ENCODE peak calls at places on chromosomes 3 and 15, in eight cellular contexts. One of them, this sample, is unnamed.

GRCh38 chr15:31598620-31599019 is 272.0 kb downstream of the KLF13 start:
- DNase-seq in CD8-positive, alpha-beta T cell: no peak
- DNase-seq in upper lobe of right lung: peak
- DNase-seq in vagina: no peak
- DNase-seq in lower lobe of right lung: peak
- DNase-seq in psoas muscle: no peak
- DNase-seq in HCT116: no peak
- DNase-seq in HL-60: no peak
- DNase-seq in this sample: peak

GRCh38 chr15:56537881-56538280 is 72.9 kb upstream of the MNS1 start:
- DNase-seq in CD8-positive, alpha-beta T cell: peak
- DNase-seq in upper lobe of right lung: peak
- DNase-seq in vagina: no peak
- DNase-seq in lower lobe of right lung: peak
- DNase-seq in psoas muscle: peak
- DNase-seq in HCT116: no peak
- DNase-seq in HL-60: peak
- DNase-seq in this sample: peak

GRCh38 chr3:113183748-113184661 is 27.4 kb upstream of the BOC start:
- DNase-seq in CD8-positive, alpha-beta T cell: no peak
- DNase-seq in upper lobe of right lung: no peak
- DNase-seq in vagina: no peak
- DNase-seq in lower lobe of right lung: no peak
- DNase-seq in psoas muscle: no peak
- DNase-seq in HCT116: no peak
- DNase-seq in HL-60: no peak
- DNase-seq in this sample: no peak

GRCh38 chr3:112654979-112655378 is 14.0 kb upstream of the CCDC80 start:
- DNase-seq in CD8-positive, alpha-beta T cell: no peak
- DNase-seq in upper lobe of right lung: no peak
- DNase-seq in vagina: no peak
- DNase-seq in lower lobe of right lung: no peak
- DNase-seq in psoas muscle: no peak
- DNase-seq in HCT116: no peak
- DNase-seq in HL-60: no peak
- DNase-seq in this sample: no peak

GRCh38 chr15:44427756-44428724 is 611 bp downstream of the CTDSPL2 start:
- DNase-seq in CD8-positive, alpha-beta T cell: no peak
- DNase-seq in upper lobe of right lung: no peak
- DNase-seq in vagina: no peak
- DNase-seq in lower lobe of right lung: no peak
- DNase-seq in psoas muscle: no peak
- DNase-seq in HCT116: peak
- DNase-seq in HL-60: no peak
- DNase-seq in this sample: no peak

GRCh38 chr3:142211034-142211433 is 14.4 kb downstream of the GK5 start:
- DNase-seq in CD8-positive, alpha-beta T cell: no peak
- DNase-seq in upper lobe of right lung: no peak
- DNase-seq in vagina: no peak
- DNase-seq in lower lobe of right lung: no peak
- DNase-seq in psoas muscle: no peak
- DNase-seq in HCT116: no peak
- DNase-seq in HL-60: no peak
- DNase-seq in this sample: no peak

GRCh38 chr15:49308686-49309085 is 114.4 kb upstream of the FGF7 start:
- DNase-seq in CD8-positive, alpha-beta T cell: no peak
- DNase-seq in upper lobe of right lung: no peak
- DNase-seq in vagina: no peak
- DNase-seq in lower lobe of right lung: no peak
- DNase-seq in psoas muscle: no peak
- DNase-seq in HCT116: no peak
- DNase-seq in HL-60: no peak
- DNase-seq in this sample: no peak

GRCh38 chr3:193869221-193870201 is 266.4 kb upstream of the HES1 start:
- DNase-seq in CD8-positive, alpha-beta T cell: no peak
- DNase-seq in upper lobe of right lung: no peak
- DNase-seq in vagina: no peak
- DNase-seq in lower lobe of right lung: no peak
- DNase-seq in psoas muscle: no peak
- DNase-seq in HCT116: peak
- DNase-seq in HL-60: no peak
- DNase-seq in this sample: peak

GRCh38 chr3:192879346-192880031 is 38.2 kb downstream of the MB21D2 start:
- DNase-seq in CD8-positive, alpha-beta T cell: no peak
- DNase-seq in upper lobe of right lung: no peak
- DNase-seq in vagina: no peak
- DNase-seq in lower lobe of right lung: no peak
- DNase-seq in psoas muscle: no peak
- DNase-seq in HCT116: peak
- DNase-seq in HL-60: no peak
- DNase-seq in this sample: peak

GRCh38 chr3:16249336-16249735 is 15.4 kb downstream of the DPH3 start:
- DNase-seq in CD8-positive, alpha-beta T cell: no peak
- DNase-seq in upper lobe of right lung: no peak
- DNase-seq in vagina: no peak
- DNase-seq in lower lobe of right lung: no peak
- DNase-seq in psoas muscle: no peak
- DNase-seq in HCT116: peak
- DNase-seq in HL-60: no peak
- DNase-seq in this sample: no peak

GRCh38 chr15:67639591-67639990 is 97.1 kb downstream of the MAP2K5 start:
- DNase-seq in CD8-positive, alpha-beta T cell: no peak
- DNase-seq in upper lobe of right lung: no peak
- DNase-seq in vagina: no peak
- DNase-seq in lower lobe of right lung: no peak
- DNase-seq in psoas muscle: no peak
- DNase-seq in HCT116: no peak
- DNase-seq in HL-60: no peak
- DNase-seq in this sample: no peak

GRCh38 chr3:42498791-42499477 is 3.5 kb upstream of the VIPR1 start:
- DNase-seq in CD8-positive, alpha-beta T cell: peak
- DNase-seq in upper lobe of right lung: peak
- DNase-seq in vagina: peak
- DNase-seq in lower lobe of right lung: no peak
- DNase-seq in psoas muscle: no peak
- DNase-seq in HCT116: no peak
- DNase-seq in HL-60: no peak
- DNase-seq in this sample: peak

GRCh38 chr15:60370105-60370803 is 27.5 kb downstream of the ANXA2 start:
- DNase-seq in CD8-positive, alpha-beta T cell: no peak
- DNase-seq in upper lobe of right lung: no peak
- DNase-seq in vagina: no peak
- DNase-seq in lower lobe of right lung: no peak
- DNase-seq in psoas muscle: no peak
- DNase-seq in HCT116: no peak
- DNase-seq in HL-60: no peak
- DNase-seq in this sample: no peak

GRCh38 chr3:69052567-69052898 is 400 bp upstream of the TMF1 start:
- DNase-seq in CD8-positive, alpha-beta T cell: no peak
- DNase-seq in upper lobe of right lung: no peak
- DNase-seq in vagina: no peak
- DNase-seq in lower lobe of right lung: no peak
- DNase-seq in psoas muscle: no peak
- DNase-seq in HCT116: no peak
- DNase-seq in HL-60: no peak
- DNase-seq in this sample: no peak
- H3K4me3 ChIP-seq in CD8-positive, alpha-beta T cell: peak
- H3K4me3 ChIP-seq in upper lobe of right lung: peak
- H3K4me3 ChIP-seq in vagina: peak
- H3K4me3 ChIP-seq in lower lobe of right lung: peak
- H3K4me3 ChIP-seq in psoas muscle: peak
- H3K4me3 ChIP-seq in HCT116: peak
- H3K4me3 ChIP-seq in HL-60: peak
- H3K4me3 ChIP-seq in this sample: peak

GRCh38 chr3:197597335-197597734 is 41.6 kb upstream of the BDH1 start:
- DNase-seq in CD8-positive, alpha-beta T cell: no peak
- DNase-seq in upper lobe of right lung: no peak
- DNase-seq in vagina: no peak
- DNase-seq in lower lobe of right lung: no peak
- DNase-seq in psoas muscle: no peak
- DNase-seq in HCT116: no peak
- DNase-seq in HL-60: no peak
- DNase-seq in this sample: no peak
- H3K27ac ChIP-seq in CD8-positive, alpha-beta T cell: no peak
- H3K27ac ChIP-seq in upper lobe of right lung: no peak
- H3K27ac ChIP-seq in vagina: no peak
- H3K27ac ChIP-seq in lower lobe of right lung: no peak
- H3K27ac ChIP-seq in psoas muscle: no peak
- H3K27ac ChIP-seq in HCT116: no peak
- H3K27ac ChIP-seq in HL-60: no peak
- H3K27ac ChIP-seq in this sample: no peak

DNA sequence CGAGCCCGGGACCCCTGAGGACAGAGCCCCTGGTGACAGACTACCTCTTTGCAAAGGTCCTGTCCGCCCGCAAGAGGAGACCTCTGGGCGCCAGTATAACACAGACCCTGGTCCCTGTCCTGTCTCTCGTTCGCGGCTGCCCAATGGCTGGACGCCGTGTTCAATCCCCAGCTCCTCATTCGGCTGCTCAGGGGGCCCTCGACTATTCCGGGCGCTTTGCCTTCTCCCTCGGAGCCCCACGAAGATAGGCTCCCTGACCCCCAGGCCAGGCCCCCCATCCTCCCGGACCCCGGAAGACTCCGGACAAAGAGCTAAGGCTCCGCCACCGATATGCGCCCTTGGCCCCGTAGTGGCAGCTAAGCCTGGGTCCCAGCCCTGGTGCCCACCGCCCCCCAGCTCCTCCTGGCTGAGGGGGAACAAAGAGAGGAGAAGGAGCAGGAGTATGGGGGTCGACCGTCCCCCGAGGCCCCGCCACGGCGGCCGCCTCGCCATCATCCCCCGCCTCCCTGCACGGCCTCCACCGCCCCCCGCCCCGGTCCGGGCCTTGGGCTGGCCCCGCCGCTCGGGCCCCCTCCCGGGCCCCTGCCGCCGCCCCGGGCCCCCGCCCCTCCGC is 440 bp downstream of the CELSR3 start:
- DNase-seq in CD8-positive, alpha-beta T cell: no peak
- DNase-seq in upper lobe of right lung: no peak
- DNase-seq in vagina: no peak
- DNase-seq in lower lobe of right lung: no peak
- DNase-seq in psoas muscle: no peak
- DNase-seq in HCT116: no peak
- DNase-seq in HL-60: no peak
- DNase-seq in this sample: no peak
- H3K4me3 ChIP-seq in CD8-positive, alpha-beta T cell: no peak
- H3K4me3 ChIP-seq in upper lobe of right lung: no peak
- H3K4me3 ChIP-seq in vagina: peak
- H3K4me3 ChIP-seq in lower lobe of right lung: no peak
- H3K4me3 ChIP-seq in psoas muscle: no peak
- H3K4me3 ChIP-seq in HCT116: no peak
- H3K4me3 ChIP-seq in HL-60: peak
- H3K4me3 ChIP-seq in this sample: peak

DNA sequence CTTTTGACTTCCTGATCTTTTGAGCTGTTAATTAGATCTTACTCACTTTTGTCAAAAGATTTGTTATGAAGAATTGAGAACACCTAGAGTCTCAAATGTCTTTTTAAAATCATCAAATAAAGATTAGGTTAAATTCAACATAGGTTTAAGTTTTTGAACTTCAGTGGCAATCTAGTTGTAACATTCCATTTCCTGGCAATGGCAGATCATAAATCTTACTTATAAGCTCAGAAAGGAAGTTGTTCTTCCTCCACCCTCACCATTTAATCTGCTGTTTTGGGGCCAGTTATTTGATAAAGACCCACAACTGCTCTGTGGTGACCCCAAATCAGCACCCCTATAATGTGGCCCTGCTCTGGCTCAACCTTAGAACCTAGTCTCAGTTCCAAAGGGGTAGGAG is 103.3 kb upstream of the RASGRP1 start:
- DNase-seq in CD8-positive, alpha-beta T cell: no peak
- DNase-seq in upper lobe of right lung: no peak
- DNase-seq in vagina: no peak
- DNase-seq in lower lobe of right lung: no peak
- DNase-seq in psoas muscle: no peak
- DNase-seq in HCT116: no peak
- DNase-seq in HL-60: no peak
- DNase-seq in this sample: no peak
- H3K27ac ChIP-seq in CD8-positive, alpha-beta T cell: peak
- H3K27ac ChIP-seq in upper lobe of right lung: no peak
- H3K27ac ChIP-seq in vagina: no peak
- H3K27ac ChIP-seq in lower lobe of right lung: no peak
- H3K27ac ChIP-seq in psoas muscle: no peak
- H3K27ac ChIP-seq in HCT116: no peak
- H3K27ac ChIP-seq in HL-60: no peak
- H3K27ac ChIP-seq in this sample: no peak

GRCh38 chr3:158107508-158108095 is 1.4 kb upstream of the SHOX2 start:
- DNase-seq in CD8-positive, alpha-beta T cell: no peak
- DNase-seq in upper lobe of right lung: no peak
- DNase-seq in vagina: no peak
- DNase-seq in lower lobe of right lung: no peak
- DNase-seq in psoas muscle: no peak
- DNase-seq in HCT116: no peak
- DNase-seq in HL-60: no peak
- DNase-seq in this sample: no peak
- H3K4me3 ChIP-seq in CD8-positive, alpha-beta T cell: no peak
- H3K4me3 ChIP-seq in upper lobe of right lung: no peak
- H3K4me3 ChIP-seq in vagina: peak
- H3K4me3 ChIP-seq in lower lobe of right lung: no peak
- H3K4me3 ChIP-seq in psoas muscle: no peak
- H3K4me3 ChIP-seq in HCT116: no peak
- H3K4me3 ChIP-seq in HL-60: peak
- H3K4me3 ChIP-seq in this sample: no peak

DNA sequence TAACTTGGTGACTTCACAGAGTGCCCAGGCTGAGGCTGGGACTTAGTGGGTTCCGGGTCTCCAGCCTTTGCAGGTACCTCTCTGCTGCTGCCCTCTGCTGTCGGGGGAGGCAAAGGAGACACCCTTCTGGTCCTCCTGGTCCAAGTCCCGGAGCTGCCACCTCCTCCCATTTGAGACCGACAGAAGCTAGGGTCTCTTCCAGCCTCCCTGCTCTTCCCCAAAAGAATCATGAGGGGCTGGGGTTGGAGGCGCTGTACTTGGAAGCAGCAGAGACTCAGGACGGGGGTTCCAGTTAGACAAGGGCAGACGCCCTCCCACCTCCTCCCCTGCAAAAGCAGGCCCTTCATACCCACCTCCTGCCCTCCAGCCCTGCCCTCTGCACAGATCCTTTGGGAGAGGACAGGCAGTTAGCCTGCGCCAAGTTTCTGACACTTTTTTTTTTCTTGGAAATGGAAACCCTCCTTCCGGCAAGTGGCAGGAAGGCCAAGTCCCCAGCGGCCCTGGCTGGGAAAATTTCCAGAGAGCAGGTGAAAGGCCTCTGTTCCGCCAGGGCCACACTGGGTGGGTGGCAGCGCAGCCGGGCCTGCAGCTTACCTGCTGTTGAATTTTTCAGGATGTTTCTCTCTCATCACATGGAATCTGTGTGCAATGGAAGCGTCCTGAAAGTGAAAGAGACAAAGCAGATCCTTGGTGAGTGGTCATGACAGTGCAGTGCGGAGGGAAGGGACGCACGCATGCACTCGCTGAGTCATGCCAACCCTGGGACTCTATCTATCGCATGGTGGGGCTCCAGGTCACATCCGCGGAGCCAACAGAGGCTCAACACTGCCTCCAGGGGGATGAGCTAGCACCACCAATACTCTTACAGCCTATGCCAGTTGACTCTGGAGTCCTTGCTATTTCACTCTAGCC is 119.9 kb downstream of the DGKG start:
- DNase-seq in CD8-positive, alpha-beta T cell: peak
- DNase-seq in upper lobe of right lung: peak
- DNase-seq in vagina: no peak
- DNase-seq in lower lobe of right lung: peak
- DNase-seq in psoas muscle: peak
- DNase-seq in HCT116: peak
- DNase-seq in HL-60: peak
- DNase-seq in this sample: no peak
- H3K27ac ChIP-seq in CD8-positive, alpha-beta T cell: no peak
- H3K27ac ChIP-seq in upper lobe of right lung: peak
- H3K27ac ChIP-seq in vagina: no peak
- H3K27ac ChIP-seq in lower lobe of right lung: peak
- H3K27ac ChIP-seq in psoas muscle: peak
- H3K27ac ChIP-seq in HCT116: peak
- H3K27ac ChIP-seq in HL-60: peak
- H3K27ac ChIP-seq in this sample: no peak

This sample was measured in RWPE2.